ENCODE peak calls at places on chromosomes 13 and 19, in eight cellular contexts. R, Z, C, W, K, B, J and Q are unnamed samples.
A peak's percentile ranks its signal among the peaks of the same experiment; 100 is the strongest.

GRCh38 chr13:23695711-23696512 is 125.7 kb downstream of the TNFRSF19 start:
- DNase-seq in R (no peak), Z (no peak), C (no peak), W (no peak), K (no peak), B (no peak), J (no peak), Q (no peak)

GRCh38 chr19:55647732-55648656 is at the start of gene CCDC106:
- DNase-seq in R (peak; percentile 80), Z (peak; percentile 72), C (peak; percentile 80), W (no peak), K (peak; percentile 89), B (peak; percentile 64), J (peak; percentile 88), Q (no peak)

GRCh38 chr19:14530005-14530348 is 583 bp downstream of the TECR start:
- DNase-seq in R (no peak), Z (peak; percentile 72), C (peak; percentile 48), W (no peak), K (no peak), B (no peak), J (no peak), Q (peak; percentile 87)

GRCh38 chr13:22726721-22727120 is 454.1 kb upstream of the SGCG start:
- DNase-seq in R (no peak), Z (no peak), C (no peak), W (no peak), K (no peak), B (no peak), J (no peak), Q (no peak)

GRCh38 chr19:21569497-21569870 is 64.1 kb downstream of the ZNF429 start:
- DNase-seq in R (no peak), Z (peak; percentile 32), C (no peak), W (no peak), K (no peak), B (no peak), J (no peak), Q (no peak)

GRCh38 chr13:109846185-109846584 is 59.8 kb upstream of the IRS2 start:
- DNase-seq in R (no peak), Z (no peak), C (no peak), W (no peak), K (no peak), B (no peak), J (no peak), Q (no peak)

GRCh38 chr19:34288381-34288780 is 34.0 kb downstream of the GARRE1 start:
- DNase-seq in R (no peak), Z (no peak), C (no peak), W (no peak), K (no peak), B (no peak), J (no peak), Q (no peak)

GRCh38 chr13:72757792-72758535 is 23.7 kb downstream of the DIS3 start:
- DNase-seq in R (no peak), Z (no peak), C (no peak), W (no peak), K (no peak), B (no peak), J (no peak), Q (no peak)

GRCh38 chr19:41958367-41959055 is 610 bp downstream of the RABAC1 start:
- DNase-seq in R (peak; percentile 79), Z (peak; percentile 96), C (peak; percentile 87), W (peak; percentile 73), K (peak; percentile 97), B (peak; percentile 93), J (peak; percentile 90), Q (peak; percentile 91)

GRCh38 chr13:93762703-93763102 is 536.1 kb downstream of the GPC6 start:
- DNase-seq in R (no peak), Z (no peak), C (no peak), W (no peak), K (no peak), B (no peak), J (no peak), Q (no peak)

GRCh38 chr13:76123548-76123947 is 487.4 kb downstream of the LMO7 start:
- DNase-seq in R (no peak), Z (no peak), C (no peak), W (no peak), K (no peak), B (no peak), J (no peak), Q (no peak)

DNA sequence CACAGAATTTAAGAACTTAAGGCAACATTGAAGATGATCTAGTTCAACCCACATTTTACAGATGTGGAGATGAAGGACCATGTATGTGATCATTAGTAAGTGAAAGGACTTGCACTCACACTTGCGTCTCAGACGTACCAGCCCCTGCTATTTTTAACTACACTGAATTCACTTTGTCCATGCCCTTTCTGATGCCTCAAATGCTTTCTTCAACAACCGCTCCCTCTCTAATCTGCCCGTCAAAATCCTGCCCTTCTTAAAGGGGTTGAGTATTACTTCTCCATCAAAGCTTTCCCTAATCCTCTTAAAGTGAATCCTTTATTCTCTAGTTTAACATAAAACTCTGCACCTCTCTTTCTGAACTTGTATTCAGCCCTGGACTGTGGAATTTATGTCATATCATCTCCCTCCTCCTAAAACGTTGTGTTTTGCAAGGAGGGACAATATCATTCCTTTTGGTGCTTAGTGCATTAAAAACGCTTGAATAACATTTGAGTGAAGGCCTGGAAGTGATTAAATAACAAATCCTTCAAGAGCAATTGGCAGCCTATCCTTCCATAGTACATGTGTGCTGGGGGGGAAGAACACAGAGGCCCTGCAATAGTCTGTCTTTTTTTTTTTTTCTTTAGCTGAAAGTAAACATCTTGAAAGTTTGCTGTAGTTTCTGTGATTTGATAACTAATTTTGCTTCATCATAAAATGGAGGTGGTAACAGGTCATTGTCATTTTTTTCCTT is 493.3 kb downstream of the LMO7 start:
- DNase-seq in R (no peak), Z (no peak), C (no peak), W (no peak), K (no peak), B (no peak), J (no peak), Q (no peak)
- TF ChIP-seq EP300 in R (no peak), Z (no peak), C (no peak), W (no peak), K (no peak), B (no peak), J (no peak), Q (no peak)

GRCh38 chr13:42798118-42798517 is 16.7 kb downstream of the FAM216B start:
- DNase-seq in R (no peak), Z (no peak), C (no peak), W (no peak), K (no peak), B (no peak), J (no peak), Q (no peak)
- TF ChIP-seq EP300 in R (no peak), Z (no peak), C (no peak), W (no peak), K (no peak), B (no peak), J (no peak), Q (no peak)

DNA sequence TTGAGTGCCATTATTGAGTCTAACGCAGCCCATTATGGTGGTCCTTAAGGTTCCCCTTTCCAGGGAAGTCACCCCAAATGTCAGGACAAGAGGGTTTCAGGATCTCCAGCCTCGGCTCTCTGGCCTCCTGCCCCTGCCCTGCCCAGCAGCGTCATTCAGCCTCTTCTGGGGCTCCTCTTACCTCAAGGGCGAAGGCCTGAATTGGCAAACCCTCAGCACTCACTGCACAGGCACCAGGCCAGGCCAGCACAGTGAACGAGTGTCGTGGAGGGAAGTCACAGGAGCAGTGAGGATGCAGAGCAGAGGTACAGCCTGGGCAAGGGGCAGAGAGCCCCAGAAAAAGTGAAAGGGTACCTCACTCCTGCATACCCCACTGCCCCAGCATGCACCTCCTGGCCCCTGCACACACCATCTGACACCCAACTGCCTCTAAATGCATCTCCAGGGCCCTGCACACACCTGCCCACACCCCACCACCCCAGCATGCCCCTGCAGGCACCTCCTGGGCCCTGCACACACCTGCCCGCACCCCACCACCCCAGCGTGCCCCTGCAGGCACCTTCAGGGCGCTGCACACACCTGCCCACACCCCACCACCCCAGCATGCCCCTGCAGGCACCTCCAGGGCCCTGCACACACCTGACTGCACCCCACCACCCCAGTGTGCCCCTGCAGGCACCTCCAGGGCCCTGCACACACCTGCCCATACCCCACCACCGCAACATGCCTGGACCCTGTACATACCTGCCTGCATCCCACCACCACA is 19.8 kb downstream of the SLC25A42 start:
- DNase-seq in R (no peak), Z (no peak), C (no peak), W (no peak), K (no peak), B (no peak), J (no peak), Q (no peak)
- TF ChIP-seq EP300 in R (no peak), Z (no peak), C (no peak), W (no peak), K (no peak), B (no peak), J (no peak), Q (no peak)

DNA sequence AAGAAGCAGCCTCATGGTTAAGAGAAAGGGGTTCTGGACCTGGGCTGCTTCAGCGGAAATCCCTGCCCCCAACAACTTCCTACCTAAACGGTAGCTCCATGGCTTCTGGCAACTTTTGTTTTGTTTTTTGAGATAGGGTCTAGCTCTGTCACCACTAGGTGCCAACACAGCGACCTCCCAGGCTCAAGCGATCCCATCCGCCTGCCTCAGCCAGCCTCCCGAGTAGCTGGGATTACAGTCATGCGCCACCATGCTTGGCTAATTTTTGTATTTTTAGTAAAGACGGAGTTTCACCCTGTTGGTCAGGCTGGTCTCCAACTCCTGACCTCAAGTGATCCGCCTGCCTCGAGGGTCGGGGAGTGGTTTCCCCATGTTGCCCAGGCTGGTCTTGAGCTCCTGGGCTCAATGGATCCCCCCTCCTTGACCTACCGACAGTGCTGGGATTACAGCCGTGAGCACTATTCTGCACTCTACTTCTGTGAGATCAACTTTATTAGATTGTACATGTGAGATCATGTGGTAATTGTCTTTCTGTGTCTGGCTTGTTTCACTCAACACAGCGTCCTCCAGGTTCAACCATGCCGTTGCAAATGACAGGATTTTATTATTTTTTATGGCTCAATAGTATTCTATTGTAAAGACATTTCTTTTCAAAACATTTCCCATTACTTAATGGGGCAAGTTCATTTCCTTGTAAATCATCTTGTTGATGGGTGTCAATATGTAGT is 1.3 kb upstream of the OBI1 start:
- DNase-seq in R (no peak), Z (peak; percentile 11), C (peak; percentile 33), W (no peak), K (no peak), B (no peak), J (no peak), Q (no peak)
- TF ChIP-seq EP300 in R (no peak), Z (no peak), C (no peak), W (no peak), K (no peak), B (no peak), J (no peak), Q (no peak)

DNA sequence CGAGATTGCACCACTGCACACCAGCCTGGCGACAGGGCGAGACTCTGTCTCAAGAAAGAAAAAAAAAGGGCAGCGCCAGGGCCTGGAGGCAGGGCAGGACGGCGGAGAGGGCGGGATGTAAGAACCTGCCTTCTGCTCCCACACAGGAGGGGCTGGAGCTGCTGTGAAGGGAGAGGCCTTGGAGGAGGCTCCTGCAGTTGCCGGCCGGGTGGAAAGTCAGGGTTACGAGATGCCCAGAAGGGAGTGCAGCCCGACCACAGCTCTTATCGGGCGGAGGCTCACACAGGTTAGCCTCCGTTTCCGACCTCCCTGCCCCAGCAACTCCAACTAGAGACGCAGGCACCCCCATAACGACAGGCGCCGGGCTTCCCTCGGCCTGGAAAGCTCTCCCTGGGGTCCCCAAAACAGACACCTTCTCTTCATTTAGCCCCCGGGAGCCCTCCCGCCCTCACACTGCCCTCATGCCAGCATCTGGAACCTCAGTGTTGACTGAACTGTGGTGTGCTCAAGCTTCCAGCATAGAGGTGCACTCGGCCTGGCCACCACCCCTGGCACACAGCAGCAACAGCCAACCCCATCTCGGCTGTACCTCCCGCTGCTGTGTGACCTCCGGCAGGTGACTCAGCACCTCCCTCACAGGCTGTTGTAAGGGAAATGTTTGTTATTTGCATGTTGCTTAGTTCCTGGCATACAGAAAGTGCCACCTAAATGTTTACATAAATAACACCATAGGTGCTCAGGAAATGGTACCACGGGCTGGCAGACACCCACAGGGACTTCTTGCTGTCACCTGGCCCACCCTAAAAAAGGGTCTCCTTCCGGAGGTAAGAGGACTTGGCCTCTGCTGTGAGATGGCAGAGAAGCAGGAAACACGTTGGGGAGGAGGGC is 1.3 kb downstream of the PLPP2 start:
- DNase-seq in R (no peak), Z (peak; percentile 84), C (peak; percentile 86), W (no peak), K (peak; percentile 76), B (peak; percentile 87), J (no peak), Q (no peak)
- TF ChIP-seq EP300 in R (no peak), Z (no peak), C (no peak), W (no peak), K (no peak), B (no peak), J (no peak), Q (no peak)